ENCODE peak calls at places on chromosomes 7 and 10, in nine cellular contexts. X is spleen, Y is fibroblast of the aortic adventitia, J is pancreas, W is endodermal cell, Z is A549, A is foreskin fibroblast, I is cardiac muscle cell, T is bronchial epithelial cell. R is an unnamed sample.
A peak's percentile ranks its signal among the peaks of the same experiment; 100 is the strongest.

GRCh38 chr7:44761207-44762161 is 12.8 kb downstream of the ZMIZ2 start:
- DNase-seq in X (no peak), Y (peak; percentile 24), J (no peak), W (peak; percentile 71), Z (no peak), A (no peak), I (peak; percentile 28), T (no peak), R (no peak)

GRCh38 chr7:37211097-37211496 is 237.6 kb downstream of the ELMO1 start:
- DNase-seq in X (no peak), Y (peak; percentile 86), J (no peak), W (no peak), Z (no peak), A (peak; percentile 8), I (peak; percentile 95), T (peak; percentile 66), R (no peak)

GRCh38 chr7:140146574-140146973 is 30.2 kb downstream of the KDM7A start:
- DNase-seq in X (no peak), Y (no peak), J (no peak), W (no peak), Z (no peak), A (no peak), I (no peak), T (no peak), R (no peak)

GRCh38 chr7:28754027-28754426 is 204.1 kb downstream of the TRIL start:
- DNase-seq in X (no peak), Y (peak; percentile 45), J (no peak), W (no peak), Z (peak; percentile 9), A (peak; percentile 61), I (peak; percentile 49), T (no peak), R (no peak)

GRCh38 chr7:125241548-125241947 is 311.9 kb upstream of the POT1 start:
- DNase-seq in X (no peak), Y (no peak), J (no peak), W (no peak), Z (no peak), A (no peak), I (no peak), T (no peak), R (no peak)

GRCh38 chr7:82906502-82906901 is 256.2 kb downstream of the PCLO start:
- DNase-seq in X (no peak), Y (no peak), J (no peak), W (no peak), Z (no peak), A (no peak), I (no peak), T (no peak), R (no peak)

GRCh38 chr10:62818426-62819011 is 2.4 kb upstream of the EGR2 start:
- DNase-seq in X (peak; percentile 89), Y (no peak), J (peak; percentile 77), W (peak; percentile 85), Z (no peak), A (no peak), I (no peak), T (no peak), R (no peak)

GRCh38 chr7:24734306-24734705 is 23.0 kb downstream of the GSDME start:
- DNase-seq in X (no peak), Y (peak; percentile 65), J (no peak), W (no peak), Z (no peak), A (no peak), I (peak; percentile 50), T (no peak), R (no peak)

DNA sequence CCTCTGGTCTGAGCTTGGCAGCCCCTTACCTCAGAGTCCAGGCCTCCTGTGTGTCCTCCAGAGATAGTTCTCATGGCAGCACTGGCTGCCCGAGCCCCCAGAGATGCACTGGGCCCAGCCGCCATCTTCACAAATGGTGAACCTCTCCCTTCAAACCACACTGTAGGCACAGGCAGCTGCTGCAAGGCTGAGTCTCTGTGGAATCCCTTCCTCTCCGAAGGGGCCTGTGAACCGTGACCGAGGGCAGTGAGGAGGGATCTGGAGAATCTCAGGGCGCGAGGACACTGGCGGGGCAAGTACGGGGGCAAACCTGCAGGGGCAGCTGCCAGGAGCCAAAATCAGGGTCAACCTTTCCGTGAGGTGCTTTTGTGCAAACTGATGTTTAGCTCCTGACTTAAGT is 69.5 kb upstream of the CFAP46 start:
- DNase-seq in X (no peak), Y (no peak), J (no peak), W (no peak), Z (no peak), A (no peak), I (no peak), T (no peak), R (no peak)
- H3K4me3 ChIP-seq in X (no peak overlapping the region), Y (no peak overlapping the region), J (no peak overlapping the region), W (no peak overlapping the region), Z (no peak overlapping the region), A (no peak overlapping the region), I (no peak overlapping the region), T (no peak overlapping the region), R (no peak overlapping the region)

GRCh38 chr10:132532174-132532573 is 5.4 kb upstream of the INPP5A start:
- DNase-seq in X (no peak), Y (no peak), J (no peak), W (peak; percentile 20), Z (no peak), A (no peak), I (no peak), T (no peak), R (no peak)

GRCh38 chr10:132535065-132535651 is 2.4 kb upstream of the INPP5A start:
- DNase-seq in X (peak; percentile 83), Y (no peak), J (peak; percentile 44), W (peak; percentile 40), Z (no peak), A (no peak), I (no peak), T (no peak), R (no peak)

GRCh38 chr10:132533571-132534260 is 3.9 kb upstream of the INPP5A start:
- DNase-seq in X (no peak), Y (no peak), J (no peak), W (peak; percentile 25), Z (no peak), A (no peak), I (no peak), T (no peak), R (no peak)

GRCh38 chr10:132534348-132535064 is 3.1 kb upstream of the INPP5A start:
- DNase-seq in X (no peak), Y (no peak), J (no peak), W (peak; percentile 35), Z (no peak), A (no peak), I (no peak), T (no peak), R (no peak)

GRCh38 chr10:132532784-132533560 is 4.6 kb upstream of the INPP5A start:
- DNase-seq in X (no peak), Y (peak; percentile 87), J (no peak), W (peak; percentile 27), Z (no peak), A (peak; percentile 79), I (no peak), T (peak; percentile 77), R (no peak)
- TF ChIP-seq CTCF in X (no peak), Y (no peak), J (no peak), W (no peak), Z (no peak), A (no peak), I (no peak), T (no peak), R (no peak)

GRCh38 chr10:32961892-32962369 is 3.9 kb upstream of the ITGB1 start:
- DNase-seq in X (no peak), Y (peak; percentile 89), J (no peak), W (no peak), Z (no peak), A (peak; percentile 87), I (peak; percentile 87), T (peak; percentile 95), R (no peak)

GRCh38 chr10:32958085-32958991 is at the start of gene ITGB1:
- DNase-seq in X (peak; percentile 98), Y (peak; percentile 92), J (peak; percentile 99), W (peak; percentile 99), Z (peak; percentile 57), A (peak; percentile 98), I (peak; percentile 99), T (peak; percentile 83), R (no peak)

GRCh38 chr10:32961343-32961891 is 3.4 kb upstream of the ITGB1 start:
- DNase-seq in X (no peak), Y (no peak), J (no peak), W (no peak), Z (no peak), A (no peak), I (no peak), T (no peak), R (no peak)

GRCh38 chr10:32958992-32959703 is 1.1 kb upstream of the ITGB1 start:
- DNase-seq in X (no peak), Y (no peak), J (no peak), W (no peak), Z (no peak), A (no peak), I (no peak), T (no peak), R (no peak)

DNA sequence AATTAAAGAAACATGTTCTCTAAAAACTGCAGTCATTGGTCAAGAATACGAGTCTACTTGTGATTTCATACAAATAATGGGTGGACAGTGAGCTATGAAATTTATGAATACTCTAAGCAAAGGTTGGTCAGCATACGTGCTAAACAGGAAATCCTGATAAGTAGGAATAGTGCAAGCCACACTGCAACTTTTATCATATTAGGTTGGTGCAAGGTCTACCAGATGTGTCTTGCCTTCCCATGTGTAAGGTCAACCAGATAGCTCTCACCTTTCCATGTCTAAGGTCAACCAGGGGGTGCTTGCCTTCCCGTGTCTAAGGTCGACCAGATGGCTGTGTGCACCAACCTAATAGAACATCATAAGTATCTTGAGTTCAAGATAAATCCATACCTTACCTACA is 2.0 kb upstream of the ITGB1 start:
- DNase-seq in X (peak; percentile 61), Y (no peak), J (no peak), W (no peak), Z (no peak), A (no peak), I (no peak), T (no peak), R (no peak)
- H3K4me3 ChIP-seq in X (peak overlapping the region; percentile 75), Y (peak overlapping the region; percentile 84), J (no peak overlapping the region), W (peak overlapping the region; percentile 93), Z (peak overlapping the region; percentile 74), A (peak overlapping the region; percentile 90), I (peak overlapping the region; percentile 95), T (peak overlapping the region; percentile 75), R (peak overlapping the region; percentile 7)

GRCh38 chr7:80093349-80093748 is 41.3 kb upstream of the GNAI1 start:
- DNase-seq in X (no peak), Y (no peak), J (no peak), W (no peak), Z (no peak), A (no peak), I (no peak), T (no peak), R (no peak)

GRCh38 chr7:80097756-80098155 is 36.9 kb upstream of the GNAI1 start:
- DNase-seq in X (no peak), Y (no peak), J (no peak), W (no peak), Z (no peak), A (peak; percentile 18), I (no peak), T (no peak), R (no peak)

GRCh38 chr7:80095545-80095944 is 39.1 kb upstream of the GNAI1 start:
- DNase-seq in X (no peak), Y (peak; percentile 56), J (no peak), W (no peak), Z (no peak), A (no peak), I (peak; percentile 52), T (peak; percentile 20), R (no peak)

GRCh38 chr7:80100254-80100653 is 34.4 kb upstream of the GNAI1 start:
- DNase-seq in X (no peak), Y (no peak), J (no peak), W (no peak), Z (no peak), A (no peak), I (no peak), T (no peak), R (no peak)

GRCh38 chr7:80098795-80099194 is 35.8 kb upstream of the GNAI1 start:
- DNase-seq in X (no peak), Y (no peak), J (no peak), W (peak; percentile 67), Z (no peak), A (no peak), I (no peak), T (no peak), R (no peak)
- TF ChIP-seq CTCF in X (no peak), Y (peak; percentile 38), J (no peak), W (peak; percentile 64), Z (no peak), A (no peak), I (no peak), T (peak; percentile 11), R (peak; percentile 44)